ENCODE peak calls at places on chromosomes 3 and 15, in four cellular contexts. S is IMR-90, I is HepG2, X is K562. C is an unnamed sample.

GRCh38 chr3:128009952-128010846 is 42.0 kb upstream of the SEC61A1 start:
- DNase-seq in S (peak; percentile 50), I (peak; percentile 29), X (no peak), C (peak; percentile 14)

GRCh38 chr3:12892840-12893189 is 51.5 kb upstream of the RPL32 start:
- DNase-seq in S (no peak), I (no peak), X (no peak), C (no peak)

GRCh38 chr15:36347272-36347864 is 232.1 kb upstream of the CDIN1 start:
- DNase-seq in S (no peak), I (no peak), X (no peak), C (no peak)

GRCh38 chr3:134838599-134838998 is 43.5 kb downstream of the EPHB1 start:
- DNase-seq in S (no peak), I (no peak), X (peak; percentile 14), C (no peak)

GRCh38 chr3:131973731-131974130 is 61.1 kb downstream of the CPNE4 start:
- DNase-seq in S (no peak), I (no peak), X (peak; percentile 3), C (no peak)

GRCh38 chr3:79111375-79112052 is 656.3 kb downstream of the ROBO1 start:
- DNase-seq in S (peak; percentile 24), I (no peak), X (no peak), C (no peak)

GRCh38 chr3:69499899-69500316 is 114.0 kb upstream of the FRMD4B start:
- DNase-seq in S (no peak), I (no peak), X (no peak), C (no peak)

GRCh38 chr3:187267306-187267705 is 24.2 kb downstream of the MASP1 start:
- DNase-seq in S (no peak), I (no peak), X (no peak), C (no peak)

GRCh38 chr3:52532838-52533622 is 627 bp downstream of the NT5DC2 start:
- DNase-seq in S (no peak), I (no peak), X (peak; percentile 61), C (peak; percentile 33)

GRCh38 chr3:98734737-98735136 is 28.4 kb upstream of the ST3GAL6 start:
- DNase-seq in S (no peak), I (no peak), X (no peak), C (no peak)

GRCh38 chr15:75167588-75168076 is 34.0 kb upstream of the C15orf39 start:
- DNase-seq in S (peak; percentile 81), I (no peak), X (peak; percentile 41), C (no peak)

GRCh38 chr3:72065236-72065635 is 280.3 kb upstream of the PROK2 start:
- DNase-seq in S (no peak), I (no peak), X (no peak), C (no peak)

GRCh38 chr15:90560229-90560771 is 30.6 kb downstream of the CRTC3 start:
- DNase-seq in S (peak; percentile 96), I (no peak), X (no peak), C (peak; percentile 55)

GRCh38 chr3:29514170-29514569 is 233.3 kb downstream of the RBMS3 start:
- DNase-seq in S (no peak), I (no peak), X (no peak), C (no peak)

GRCh38 chr15:58561321-58561720 is 129.5 kb downstream of the LIPC start:
- DNase-seq in S (no peak), I (no peak), X (no peak), C (no peak)

GRCh38 chr15:95032181-95032580 is 800.8 kb downstream of the MCTP2 start:
- DNase-seq in S (peak; percentile 4), I (no peak), X (no peak), C (no peak)

GRCh38 chr3:8201886-8202285 is 299.7 kb upstream of the LMCD1 start:
- DNase-seq in S (no peak), I (no peak), X (no peak), C (no peak)

GRCh38 chr3:17820704-17821103 is 78.3 kb upstream of the TBC1D5 start:
- DNase-seq in S (no peak), I (no peak), X (no peak), C (no peak)

GRCh38 chr3:45273681-45274515 is 47.8 kb upstream of the TMEM158 start:
- DNase-seq in S (peak; percentile 49), I (no peak), X (peak; percentile 79), C (peak; percentile 48)

GRCh38 chr15:95105229-95105628 is 873.9 kb downstream of the MCTP2 start:
- DNase-seq in S (peak; percentile 72), I (no peak), X (no peak), C (no peak)

GRCh38 chr3:170081079-170081741 is 43.4 kb downstream of the GPR160 start:
- DNase-seq in S (peak; percentile 72), I (no peak), X (no peak), C (no peak)

GRCh38 chr15:77580991-77581682 is 51.6 kb downstream of the LINGO1 start:
- DNase-seq in S (no peak), I (no peak), X (no peak), C (no peak)

GRCh38 chr3:99795573-99795972 is 22.1 kb upstream of the CMSS1 start:
- DNase-seq in S (no peak), I (no peak), X (no peak), C (no peak)

GRCh38 chr15:68730491-68731317 is 90.0 kb downstream of the ANP32A start:
- DNase-seq in S (peak; percentile 51), I (peak; percentile 21), X (no peak), C (peak; percentile 68)

GRCh38 chr15:93020976-93021772 is 67.8 kb downstream of the RGMA start:
- DNase-seq in S (no peak), I (no peak), X (no peak), C (no peak)

GRCh38 chr15:82568986-82569385 is 28.7 kb upstream of the RPS17 start:
- DNase-seq in S (no peak), I (no peak), X (no peak), C (no peak)

GRCh38 chr15:25372298-25372697 is 66.5 kb downstream of the UBE3A start:
- DNase-seq in S (peak; percentile 76), I (no peak), X (no peak), C (no peak)

GRCh38 chr15:67520976-67521769 is at the start of gene C15orf61:
- DNase-seq in S (peak; percentile 75), I (peak; percentile 83), X (peak; percentile 94), C (peak; percentile 97)

GRCh38 chr3:37181766-37182165 is 7.4 kb upstream of the LRRFIP2 start:
- DNase-seq in S (no peak), I (no peak), X (no peak), C (no peak)

GRCh38 chr15:100520132-100520921 is 8.4 kb downstream of the CERS3 start:
- DNase-seq in S (no peak), I (no peak), X (no peak), C (no peak)

GRCh38 chr3:186589115-186589514 is 18.6 kb downstream of the DNAJB11 start:
- DNase-seq in S (peak; percentile 33), I (peak; percentile 60), X (peak; percentile 33), C (peak; percentile 27)

GRCh38 chr3:149214702-149215101 is 6.9 kb downstream of the CP start:
- DNase-seq in S (no peak), I (peak; percentile 92), X (no peak), C (peak; percentile 49)

GRCh38 chr15:92011611-92012367 is 158.3 kb downstream of the SLCO3A1 start:
- DNase-seq in S (no peak), I (no peak), X (no peak), C (no peak)

GRCh38 chr15:98160236-98160635 is 199.7 kb downstream of the ARRDC4 start:
- DNase-seq in S (no peak), I (no peak), X (no peak), C (no peak)

GRCh38 chr15:63236272-63236671 is 41.1 kb upstream of the APH1B start:
- DNase-seq in S (peak; percentile 92), I (no peak), X (no peak), C (peak; percentile 41)

GRCh38 chr3:82643948-82644347 is 882.5 kb upstream of the GBE1 start:
- DNase-seq in S (no peak), I (peak; percentile 10), X (no peak), C (peak; percentile 26)

GRCh38 chr3:54733615-54734014 is 194.2 kb downstream of the LRTM1 start:
- DNase-seq in S (no peak), I (no peak), X (no peak), C (no peak)
- TF ChIP-seq MAZ in S (no peak), I (no peak), X (no peak), C (no peak)

GRCh38 chr3:184158394-184158793 is 3.2 kb downstream of the DVL3 start:
- DNase-seq in S (no peak), I (no peak), X (no peak), C (no peak)

GRCh38 chr3:184157206-184157605 is 2.0 kb downstream of the DVL3 start:
- DNase-seq in S (no peak), I (no peak), X (peak; percentile 46), C (no peak)

GRCh38 chr3:184164648-184165330 is 9.6 kb downstream of the DVL3 start:
- DNase-seq in S (no peak), I (no peak), X (no peak), C (no peak)

GRCh38 chr3:184156522-184156955 is 1.4 kb downstream of the DVL3 start:
- DNase-seq in S (peak; percentile 60), I (peak; percentile 53), X (peak; percentile 49), C (no peak)

GRCh38 chr3:184160456-184160855 is 5.3 kb downstream of the DVL3 start:
- DNase-seq in S (peak; percentile 80), I (no peak), X (no peak), C (no peak)
- H3K4me2 ChIP-seq in S (peak overlapping the region; percentile 82), I (no peak overlapping the region), X (no peak overlapping the region), C (no peak overlapping the region)

GRCh38 chr3:23877324-23877980 is 39.3 kb downstream of the NKIRAS1 start:
- DNase-seq in S (peak; percentile 81), I (peak; percentile 25), X (no peak), C (peak; percentile 57)
- TF ChIP-seq MAZ in S (peak; percentile 72), I (no peak), X (no peak), C (no peak)

GRCh38 chr15:43096411-43096810 is 9.4 kb downstream of the UBR1 start:
- DNase-seq in S (peak; percentile 50), I (no peak), X (no peak), C (no peak)
- H3K4me2 ChIP-seq in S (peak overlapping the region; percentile 23), I (no peak overlapping the region), X (no peak overlapping the region), C (no peak overlapping the region)